ENCODE peak calls at places on chromosomes 3 and 15, in ten cellular contexts. A is osteoblast; W is endodermal cell; J is upper lobe of right lung; P is CD8-positive, alpha-beta memory T cell; M is aorta; X is heart right ventricle; L is mammary epithelial cell; R is psoas muscle; G is H9. S is an unnamed sample.

GRCh38 chr15:71080166-71080565 is 35.1 kb upstream of the THSD4 start:
- DNase-seq in R (no peak), M (no peak), A (no peak), G (no peak), X (no peak), W (no peak), J (no peak), L (peak; percentile 55), P (no peak), S (no peak)

GRCh38 chr15:63463030-63463429 is 41.4 kb upstream of the USP3 start:
- DNase-seq in G (no peak), M (no peak), R (no peak), A (no peak), X (no peak), L (no peak), J (no peak), P (no peak), W (no peak), S (no peak)

GRCh38 chr3:40104441-40104840 is 205.1 kb upstream of the EIF1B start:
- DNase-seq in P (no peak), J (no peak), R (no peak), X (no peak), L (no peak), W (no peak), G (no peak), M (no peak), A (no peak), S (no peak)

GRCh38 chr15:56883088-56883487 is 35.4 kb upstream of the TCF12 start:
- DNase-seq in G (no peak), J (no peak), P (no peak), M (no peak), A (no peak), X (no peak), W (no peak), L (no peak), R (no peak), S (no peak)

GRCh38 chr3:64932666-64933342 is 245.0 kb upstream of the ADAMTS9 start:
- DNase-seq in R (no peak), A (no peak), M (no peak), L (peak; percentile 77), G (peak; percentile 33), W (no peak), J (no peak), P (no peak), X (no peak), S (no peak)

GRCh38 chr3:161295325-161295724 is 74.2 kb downstream of the NMD3 start:
- DNase-seq in P (no peak), W (no peak), A (no peak), R (no peak), M (no peak), G (no peak), X (no peak), L (peak; percentile 25), J (no peak), S (no peak)

GRCh38 chr3:35678552-35679220 is 39.4 kb downstream of the ARPP21 start:
- DNase-seq in J (no peak), X (no peak), P (no peak), R (no peak), W (no peak), L (no peak), A (no peak), G (no peak), M (no peak), S (no peak)

GRCh38 chr3:187223799-187224198 is 26.5 kb downstream of the RTP1 start:
- DNase-seq in R (no peak), P (no peak), X (no peak), L (peak; percentile 60), J (no peak), G (no peak), W (no peak), M (no peak), A (no peak), S (no peak)

GRCh38 chr15:58678683-58679082 is 70.8 kb downstream of the ADAM10 start:
- DNase-seq in J (no peak), L (peak; percentile 9), X (no peak), P (no peak), M (no peak), G (no peak), A (no peak), W (no peak), R (no peak), S (no peak)

GRCh38 chr3:158668506-158668905 is 3.9 kb downstream of the LXN start:
- DNase-seq in R (no peak), X (no peak), L (no peak), G (no peak), M (no peak), W (no peak), P (no peak), J (no peak), A (no peak), S (no peak)

GRCh38 chr15:101549647-101550046 is 60.1 kb upstream of the PCSK6 start:
- DNase-seq in L (no peak), W (peak; percentile 49), P (no peak), R (no peak), A (no peak), X (no peak), M (no peak), J (no peak), G (no peak), S (no peak)

GRCh38 chr15:89299896-89300295 is 34.7 kb downstream of the POLG start:
- DNase-seq in P (no peak), X (no peak), G (no peak), W (no peak), J (no peak), L (no peak), R (no peak), M (no peak), A (peak; percentile 75), S (no peak)

GRCh38 chr3:18546632-18547031 is 121.5 kb upstream of the SATB1 start:
- DNase-seq in M (no peak), L (no peak), X (no peak), A (no peak), R (no peak), G (no peak), W (no peak), J (no peak), P (no peak), S (no peak)

GRCh38 chr3:124780767-124781485 is 50.7 kb downstream of the UMPS start:
- DNase-seq in P (no peak), W (peak; percentile 71), X (peak; percentile 89), M (peak; percentile 89), J (peak; percentile 67), R (peak; percentile 94), L (no peak), A (peak; percentile 88), G (no peak), S (no peak)

GRCh38 chr3:18378218-18378617 is 46.9 kb downstream of the SATB1 start:
- DNase-seq in A (no peak), X (no peak), W (no peak), J (no peak), P (no peak), R (no peak), L (no peak), M (no peak), G (no peak), S (no peak)

GRCh38 chr3:171351676-171352075 is 108.5 kb downstream of the TNIK start:
- DNase-seq in M (no peak), W (no peak), J (no peak), P (no peak), X (no peak), G (no peak), R (no peak), L (peak; percentile 98), A (peak; percentile 82), S (no peak)

GRCh38 chr3:9290556-9290955 is 41.1 kb upstream of the SRGAP3 start:
- DNase-seq in A (no peak), G (no peak), W (no peak), X (no peak), L (no peak), M (no peak), J (no peak), R (no peak), P (no peak), S (no peak)

GRCh38 chr3:111910806-111911205 is 51.7 kb downstream of the PHLDB2 start:
- DNase-seq in L (no peak), W (no peak), A (peak; percentile 43), J (no peak), M (no peak), P (no peak), G (no peak), X (no peak), R (no peak), S (no peak)
- H3K27me3 ChIP-seq in L (no peaks in the 10 kb centered on the region), W (no peaks in the 10 kb centered on the region), A (no peaks in the 10 kb centered on the region), J (no peaks in the 10 kb centered on the region), M (no peaks in the 10 kb centered on the region), P (no peaks in the 10 kb centered on the region), G (no peaks in the 10 kb centered on the region), X (no peaks in the 10 kb centered on the region), R (no peaks in the 10 kb centered on the region), S (no peaks in the 10 kb centered on the region)

GRCh38 chr3:23959147-23959900 is 14.2 kb downstream of the NR1D2 start:
- DNase-seq in R (no peak), G (no peak), L (peak; percentile 93), J (no peak), W (no peak), A (peak; percentile 73), P (no peak), M (no peak), X (no peak), S (no peak)
- H3K4me1 ChIP-seq in R (peaks cover 58% of the 10 kb centered on the region), G (no peaks in the 10 kb centered on the region), L (peaks cover 23% of the 10 kb centered on the region), J (peaks cover 9% of the 10 kb centered on the region), W (peaks cover 6% of the 10 kb centered on the region), A (peaks cover 19% of the 10 kb centered on the region), P (no peaks in the 10 kb centered on the region), M (peaks cover 4% of the 10 kb centered on the region), X (peaks cover 14% of the 10 kb centered on the region), S (no peaks in the 10 kb centered on the region)

GRCh38 chr3:194573680-194574437 is 59.4 kb downstream of the TMEM44 start:
- DNase-seq in G (peak; percentile 68), A (no peak), W (peak; percentile 86), M (no peak), R (peak; percentile 55), J (no peak), P (no peak), L (no peak), X (peak; percentile 53), S (peak; percentile 5)

GRCh38 chr3:194572944-194573491 is 60.2 kb downstream of the TMEM44 start:
- DNase-seq in X (no peak), M (no peak), L (peak; percentile 62), A (peak; percentile 78), P (no peak), J (no peak), G (no peak), W (no peak), R (no peak), S (no peak)

GRCh38 chr3:194577985-194578905 is 55.0 kb downstream of the TMEM44 start:
- DNase-seq in P (no peak), X (no peak), J (no peak), G (no peak), M (peak; percentile 93), W (no peak), R (no peak), A (peak; percentile 98), L (peak; percentile 71), S (no peak)

GRCh38 chr3:194574639-194575483 is 58.4 kb downstream of the TMEM44 start:
- DNase-seq in P (no peak), A (no peak), G (no peak), X (no peak), J (no peak), R (no peak), L (peak; percentile 57), M (no peak), W (no peak), S (no peak)

GRCh38 chr3:194575484-194576210 is 57.6 kb downstream of the TMEM44 start:
- DNase-seq in A (peak; percentile 84), W (peak; percentile 67), P (no peak), M (no peak), X (no peak), J (no peak), L (no peak), G (peak; percentile 54), R (peak; percentile 54), S (no peak)
- H3K27ac ChIP-seq in A (peak overlapping the region; percentile 99), W (no peak overlapping the region), P (no peak overlapping the region), M (no peak overlapping the region), X (peak overlapping the region; percentile 93), J (peak overlapping the region; percentile 36), L (no peak overlapping the region), G (no peak overlapping the region), R (no peak overlapping the region), S (no peak overlapping the region)

GRCh38 chr3:16511561-16512434 is 1.7 kb downstream of the RFTN1 start:
- DNase-seq in X (peak; percentile 73), L (no peak), W (peak; percentile 53), R (peak; percentile 76), P (peak; percentile 90), A (peak; percentile 98), M (peak; percentile 86), G (peak; percentile 47), J (no peak), S (peak; percentile 76)
- H3K27me3 ChIP-seq in X (no peaks in the 10 kb centered on the region), L (no peaks in the 10 kb centered on the region), W (peaks cover 68% of the 10 kb centered on the region), R (no peaks in the 10 kb centered on the region), P (no peaks in the 10 kb centered on the region), A (no peaks in the 10 kb centered on the region), M (no peaks in the 10 kb centered on the region), G (peaks cover 17% of the 10 kb centered on the region), J (no peaks in the 10 kb centered on the region), S (no peaks in the 10 kb centered on the region)